ENCODE peak calls at places on chromosomes 16 and 17, in seven cellular contexts. X is hepatocyte; D is CD8-positive, alpha-beta memory T cell; O is esophagus squamous epithelium; F is thoracic aorta; M is right cardiac atrium; I is PC-3. Y is an unnamed sample. For H3K4me1 and H3K9me3, the result is how much of the 10 kb centered on the place peaks cover.

GRCh38 chr16:86570542-86571196 is 4.0 kb downstream of the FOXC2 start:
- DNase-seq in X (no peak), D (no peak), O (no peak), F (no peak), M (no peak), I (no peak), Y (no peak)

GRCh38 chr17:7445011-7445927 is at the start of gene CHRNB1:
- DNase-seq in X (peak), D (peak), O (no peak), F (no peak), M (peak), I (no peak), Y (peak)

GRCh38 chr17:21539146-21539545 is 153.2 kb upstream of the KCNJ18 start:
- DNase-seq in X (no peak), D (no peak), O (no peak), F (no peak), M (no peak), I (peak), Y (no peak)

GRCh38 chr16:87956169-87956770 is 5.0 kb downstream of the BANP start:
- DNase-seq in X (peak), D (peak), O (no peak), F (no peak), M (peak), I (no peak), Y (peak)

GRCh38 chr17:57724038-57724728 is 20.9 kb downstream of the CCDC182 start:
- DNase-seq in X (no peak), D (no peak), O (no peak), F (no peak), M (no peak), I (no peak), Y (peak)

GRCh38 chr17:37368577-37368976 is 7.2 kb upstream of the C17orf78 start:
- DNase-seq in X (no peak), D (no peak), O (no peak), F (no peak), M (no peak), I (no peak), Y (no peak)

GRCh38 chr16:29007865-29008593 is 23.2 kb downstream of the LAT start:
- DNase-seq in X (no peak), D (no peak), O (no peak), F (no peak), M (peak), I (peak), Y (no peak)

GRCh38 chr16:9797306-9797705 is 384.9 kb downstream of the GRIN2A start:
- DNase-seq in X (peak), D (no peak), O (no peak), F (peak), M (peak), I (peak), Y (no peak)

GRCh38 chr16:28298511-28298878 is 6.2 kb downstream of the SBK1 start:
- DNase-seq in X (no peak), D (no peak), O (no peak), F (no peak), M (no peak), I (no peak), Y (no peak)

GRCh38 chr16:80788016-80788415 is 16.4 kb downstream of the CDYL2 start:
- DNase-seq in X (no peak), D (no peak), O (no peak), F (no peak), M (no peak), I (no peak), Y (no peak)

GRCh38 chr17:79028496-79029326 is 4.7 kb downstream of the C1QTNF1 start:
- DNase-seq in X (no peak), D (no peak), O (no peak), F (no peak), M (peak), I (no peak), Y (peak)

GRCh38 chr17:48610282-48611211 is at the start of gene HOXB7:
- DNase-seq in X (peak), D (peak), O (no peak), F (no peak), M (peak), I (no peak), Y (peak)

GRCh38 chr16:10169031-10169430 is 13.2 kb downstream of the GRIN2A start:
- DNase-seq in X (no peak), D (no peak), O (no peak), F (no peak), M (no peak), I (no peak), Y (no peak)

GRCh38 chr16:73010150-73010676 is 37.7 kb downstream of the ZFHX3 start:
- DNase-seq in X (no peak), D (no peak), O (no peak), F (no peak), M (no peak), I (peak), Y (no peak)

GRCh38 chr17:40480501-40481003 is 20.9 kb downstream of the TNS4 start:
- DNase-seq in X (peak), D (peak), O (no peak), F (no peak), M (peak), I (peak), Y (no peak)

GRCh38 chr17:76243826-76244679 is 3.8 kb upstream of the RNF157 start:
- DNase-seq in X (no peak), D (no peak), O (no peak), F (no peak), M (no peak), I (no peak), Y (no peak)

GRCh38 chr16:11249233-11250061 is 6.6 kb downstream of the SOCS1 start:
- DNase-seq in X (no peak), D (no peak), O (no peak), F (no peak), M (no peak), I (no peak), Y (no peak)

GRCh38 chr17:6430769-6431168 is 4.2 kb downstream of the AIPL1 start:
- DNase-seq in X (no peak), D (no peak), O (no peak), F (no peak), M (no peak), I (no peak), Y (no peak)

GRCh38 chr17:32285770-32286517 is 20.3 kb downstream of the RHBDL3 start:
- DNase-seq in X (no peak), D (no peak), O (no peak), F (no peak), M (no peak), I (no peak), Y (no peak)

GRCh38 chr17:17139972-17140589 is 66.1 kb downstream of the PLD6 start:
- DNase-seq in X (no peak), D (no peak), O (no peak), F (no peak), M (peak), I (no peak), Y (no peak)

GRCh38 chr16:85061566-85061965 is 34.0 kb downstream of the KIAA0513 start:
- DNase-seq in X (no peak), D (no peak), O (no peak), F (no peak), M (peak), I (no peak), Y (peak)

GRCh38 chr16:2929693-2930092 is 18.0 kb downstream of the FLYWCH1 start:
- DNase-seq in X (no peak), D (no peak), O (no peak), F (no peak), M (no peak), I (no peak), Y (no peak)

GRCh38 chr16:2924901-2925820 is 13.4 kb downstream of the FLYWCH1 start:
- DNase-seq in X (no peak), D (no peak), O (no peak), F (no peak), M (peak), I (peak), Y (no peak)

GRCh38 chr16:2928796-2929195 is 17.1 kb downstream of the FLYWCH1 start:
- DNase-seq in X (no peak), D (no peak), O (no peak), F (no peak), M (no peak), I (no peak), Y (no peak)

GRCh38 chr16:2926660-2927646 is 15.2 kb downstream of the FLYWCH1 start:
- DNase-seq in X (peak), D (peak), O (peak), F (peak), M (peak), I (peak), Y (peak)

DNA sequence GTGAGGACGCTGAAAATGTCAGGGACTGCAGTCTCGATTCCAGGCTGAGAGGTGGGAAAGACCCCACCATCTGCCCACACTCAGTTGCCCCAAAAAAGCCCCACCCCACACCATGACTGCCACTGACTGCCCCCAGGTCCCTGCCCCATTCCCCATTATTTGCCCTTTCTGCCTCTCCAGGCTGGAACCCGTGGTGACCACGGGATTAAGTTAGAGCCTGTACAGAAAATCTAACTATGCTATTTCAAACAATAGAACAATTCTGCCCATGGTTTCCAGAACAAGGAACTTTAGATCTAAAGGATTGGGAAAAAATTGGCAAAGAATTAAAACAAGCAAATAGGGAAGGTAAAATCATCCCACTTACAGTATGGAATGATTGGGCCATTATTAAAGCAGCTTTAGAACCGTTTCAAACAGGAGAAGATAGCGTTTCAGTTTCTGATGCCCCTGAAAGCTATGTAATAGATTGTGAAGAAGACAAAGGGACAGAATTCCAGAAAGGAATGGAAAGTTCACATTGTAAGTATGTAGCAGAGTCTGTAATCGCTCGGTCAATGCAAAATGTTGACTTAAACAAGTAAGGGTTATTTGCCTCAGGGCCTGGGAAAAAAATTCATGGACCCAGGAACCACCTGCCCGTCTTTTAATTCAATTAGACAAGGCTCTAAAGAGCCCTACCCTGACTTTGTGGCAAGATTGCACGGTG is 14.4 kb downstream of the FLYWCH1 start:
- DNase-seq in X (no peak), D (no peak), O (no peak), F (no peak), M (peak), I (no peak), Y (no peak)
- H3K27ac ChIP-seq in X (no peak), D (no peak), O (no peak), F (no peak), M (no peak), I (no peak), Y (no peak)

DNA sequence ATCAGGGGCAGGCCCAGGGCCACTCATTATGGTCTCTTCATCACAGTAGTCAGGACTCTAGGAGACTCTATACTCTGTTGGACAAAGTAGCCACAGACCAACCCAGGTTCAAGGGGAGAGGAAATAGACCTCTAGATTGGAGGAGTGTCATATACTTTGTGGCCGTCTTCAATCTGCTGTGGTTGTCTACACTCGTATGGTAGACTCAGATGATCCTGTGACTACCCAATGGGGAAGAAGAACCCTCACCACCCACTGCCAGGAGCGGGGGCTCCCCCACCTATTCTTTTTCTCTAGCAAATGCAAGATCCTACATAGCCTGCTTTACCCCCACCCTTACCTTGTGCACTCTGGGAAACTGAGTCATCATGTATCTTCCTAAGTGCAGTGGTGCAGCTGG is 80.5 kb downstream of the KSR1 start:
- DNase-seq in X (no peak), D (no peak), O (no peak), F (no peak), M (no peak), I (no peak), Y (no peak)
- H3K4me1 ChIP-seq in X (half or more), D (under half), O (half or more), F (under half), M (under half), I (under half), Y (under half)

DNA sequence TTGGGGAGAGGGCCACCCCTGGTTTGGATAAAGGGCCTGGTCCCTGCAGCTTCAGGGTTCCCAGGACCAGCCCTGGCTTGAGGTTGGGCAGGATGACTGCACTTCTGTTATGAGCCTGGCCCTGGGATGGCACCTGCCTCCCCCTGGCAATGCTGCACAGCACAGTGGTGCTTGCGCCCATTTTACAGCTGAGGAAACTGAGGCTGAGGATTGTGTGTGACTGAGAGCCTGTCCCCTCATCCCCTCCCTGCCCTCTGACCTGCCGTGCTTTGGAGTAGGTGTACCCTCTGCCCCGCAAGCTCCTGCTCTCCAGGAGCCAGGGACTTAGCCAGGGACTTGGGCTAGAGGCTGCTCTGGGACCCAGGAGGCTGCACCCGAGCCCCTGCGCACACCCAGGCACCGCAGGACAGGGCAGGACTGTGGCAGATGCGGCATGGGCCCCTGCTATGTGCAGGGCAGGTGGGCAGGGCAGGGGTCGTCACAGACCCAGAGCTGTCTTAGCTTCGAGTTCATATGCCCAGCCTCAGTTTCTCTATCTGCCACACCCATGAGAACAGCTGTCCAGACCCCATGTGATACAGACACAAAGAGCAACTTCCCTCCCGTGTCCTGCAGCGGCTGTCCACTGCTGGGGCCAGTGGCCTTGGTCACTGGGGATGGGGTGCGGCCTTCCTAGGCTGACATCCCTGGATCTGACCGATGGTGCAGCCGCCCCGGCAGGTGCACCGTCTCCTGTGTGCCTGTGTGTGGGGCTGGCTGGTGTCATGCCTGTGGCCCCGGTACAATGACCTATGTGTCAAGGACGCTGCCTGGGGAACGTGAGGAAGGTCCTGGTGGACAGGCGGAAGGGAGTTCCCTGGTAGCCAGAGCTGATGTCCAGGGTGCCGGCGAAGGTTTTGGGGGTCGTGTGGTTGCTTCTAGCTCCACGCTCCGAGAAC is 36.6 kb downstream of the BAHCC1 start:
- DNase-seq in X (no peak), D (no peak), O (no peak), F (no peak), M (no peak), I (no peak), Y (no peak)
- H3K9me3 ChIP-seq in X (under half), D (under half), O (under half), F (under half), M (under half), I (under half), Y (under half)

DNA sequence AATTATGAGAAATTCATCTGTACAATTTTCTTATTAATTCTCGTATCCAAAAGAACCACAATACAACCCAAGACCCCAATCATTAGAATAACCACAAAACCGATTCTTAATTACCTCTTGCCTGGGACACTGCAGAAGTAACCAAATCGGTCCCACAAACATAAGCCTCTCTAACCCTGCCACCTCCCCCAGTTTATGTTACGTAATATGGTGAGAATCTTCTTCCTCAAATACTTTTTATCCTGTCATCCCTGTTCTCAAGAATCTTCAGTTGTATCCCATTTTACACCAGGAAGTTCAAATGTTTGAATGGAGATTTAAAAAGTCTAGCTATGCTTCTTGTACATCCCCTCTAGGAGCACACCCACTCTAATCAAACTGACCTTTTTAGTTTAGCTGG is 269.3 kb upstream of the TBX2 start:
- DNase-seq in X (no peak), D (no peak), O (no peak), F (no peak), M (no peak), I (no peak), Y (no peak)
- H3K27ac ChIP-seq in X (no peak), D (no peak), O (no peak), F (no peak), M (no peak), I (no peak), Y (no peak)

DNA sequence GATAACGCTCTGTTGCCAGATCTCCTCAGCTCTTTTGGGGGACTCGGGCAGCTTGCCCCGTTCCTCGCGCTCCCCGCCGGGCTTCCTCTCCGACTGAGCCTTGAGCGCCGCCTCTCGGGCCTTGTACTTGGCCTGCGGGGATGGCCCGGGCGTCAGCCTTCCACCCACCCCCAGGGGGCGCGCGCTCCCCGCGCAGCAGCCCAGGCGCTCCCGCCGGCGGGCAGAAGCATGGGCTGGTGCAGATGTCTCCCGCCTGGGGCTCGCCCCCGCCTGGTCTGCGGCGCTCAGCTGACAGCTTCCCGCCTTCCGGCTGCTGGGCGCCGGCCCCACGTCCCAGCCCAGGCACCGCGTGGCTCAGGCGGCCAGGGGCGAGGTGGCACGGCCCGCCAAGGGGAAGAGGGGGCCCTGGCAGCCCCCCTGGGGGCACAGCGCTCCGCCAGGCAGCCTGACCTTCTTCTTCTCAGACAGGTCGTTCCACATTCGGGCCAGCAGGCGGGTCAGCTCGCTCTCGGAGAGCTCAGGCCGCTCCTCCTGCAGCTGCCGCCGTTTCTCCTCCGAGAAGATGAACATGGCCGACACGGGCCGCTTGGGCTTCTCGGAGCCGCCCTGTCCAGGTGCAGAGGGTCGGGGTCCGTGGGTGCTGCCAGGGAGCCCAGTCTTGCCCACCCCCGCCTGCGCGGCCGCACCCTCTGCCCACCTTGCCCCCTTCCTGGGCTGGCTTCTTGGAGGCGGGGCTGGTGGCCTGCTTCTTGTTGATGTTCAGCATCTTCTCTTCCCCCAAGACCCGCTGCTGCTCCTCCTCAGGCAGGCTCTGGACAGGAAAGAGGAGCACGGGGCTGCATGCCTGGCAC is 8.9 kb downstream of the UBTF start:
- DNase-seq in X (peak), D (peak), O (peak), F (peak), M (peak), I (peak), Y (peak)
- H3K4me1 ChIP-seq in X (under half), D (half or more), O (half or more), F (under half), M (under half), I (under half), Y (under half)

DNA sequence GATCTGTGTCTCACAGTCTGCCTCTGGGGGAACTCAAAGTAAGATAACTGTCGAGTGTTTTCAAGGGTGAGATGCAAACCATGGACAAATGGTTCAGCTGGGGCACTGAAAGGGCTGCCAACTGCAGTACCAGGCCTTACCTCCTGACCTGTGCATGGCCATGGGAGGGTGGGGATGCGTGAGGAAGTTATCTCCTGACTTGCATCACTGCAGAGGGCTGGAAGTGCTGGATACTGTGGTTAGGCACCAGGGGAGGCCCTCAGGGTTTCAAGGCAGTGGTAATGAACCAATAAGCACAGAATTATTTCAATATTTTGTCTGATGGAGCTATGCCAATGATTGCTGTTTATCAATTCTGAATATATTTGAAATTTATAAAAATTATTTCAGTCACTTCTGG is 159.2 kb downstream of the CYLD start:
- DNase-seq in X (no peak), D (no peak), O (no peak), F (no peak), M (no peak), I (no peak), Y (no peak)
- H3K9me3 ChIP-seq in X (under half), D (under half), O (under half), F (under half), M (under half), I (under half), Y (under half)

GRCh38 chr17:83073389-83074063 is 5.9 kb upstream of the METRNL start:
- DNase-seq in X (peak), D (no peak), O (no peak), F (no peak), M (no peak), I (peak), Y (no peak)
- H3K27ac ChIP-seq in X (no peak), D (no peak), O (peak), F (no peak), M (no peak), I (no peak), Y (no peak)

DNA sequence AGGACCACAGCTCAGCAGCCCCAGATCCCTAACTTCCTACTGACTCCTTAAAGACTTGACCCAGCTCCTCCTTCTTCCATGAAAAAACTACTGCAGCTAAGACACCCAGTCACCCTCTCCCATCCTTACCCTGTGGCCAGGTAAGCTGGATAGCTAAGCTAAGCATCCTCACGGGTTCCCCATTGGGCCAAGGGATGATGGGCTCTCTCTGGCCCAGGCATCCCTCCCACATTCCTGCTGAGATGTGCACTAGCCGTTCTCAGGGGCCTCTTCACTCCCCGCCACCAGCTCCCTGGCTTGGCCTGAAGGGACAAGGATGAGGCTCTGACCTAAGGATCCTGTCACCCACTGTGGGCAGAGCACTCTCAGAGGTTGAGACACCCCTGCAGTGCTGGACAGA is 8.5 kb downstream of the SLC12A4 start:
- DNase-seq in X (no peak), D (no peak), O (no peak), F (no peak), M (no peak), I (no peak), Y (no peak)
- H3K4me1 ChIP-seq in X (under half), D (under half), O (half or more), F (under half), M (under half), I (under half), Y (under half)

Y was measured in adrenal gland.